ENCODE peak calls at places on chromosome 22, in eight cellular contexts. One of them, this sample, is unnamed.

GRCh38 chr22:39292561-39293074 is 26.8 kb downstream of the RPL3 start:
- DNase-seq in brain microvascular endothelial cell: peak; percentile 96
- DNase-seq in cardiac muscle cell: peak; percentile 99
- DNase-seq in spleen: peak; percentile 93
- DNase-seq in right lobe of liver: peak; percentile 96
- DNase-seq in fibroblast of pulmonary artery: peak; percentile 97
- DNase-seq in CD8-positive, alpha-beta T cell: no peak
- DNase-seq in stomach: peak; percentile 92
- DNase-seq in this sample: no peak

GRCh38 chr22:50118557-50119168 is 28.9 kb downstream of the MOV10L1 start:
- DNase-seq in brain microvascular endothelial cell: peak; percentile 99
- DNase-seq in cardiac muscle cell: peak; percentile 99
- DNase-seq in spleen: no peak
- DNase-seq in right lobe of liver: no peak
- DNase-seq in fibroblast of pulmonary artery: peak; percentile 100
- DNase-seq in CD8-positive, alpha-beta T cell: no peak
- DNase-seq in stomach: no peak
- DNase-seq in this sample: no peak

GRCh38 chr22:46514592-46515207 is 22.7 kb downstream of the CELSR1 start:
- DNase-seq in brain microvascular endothelial cell: peak; percentile 55
- DNase-seq in cardiac muscle cell: peak; percentile 42
- DNase-seq in spleen: no peak
- DNase-seq in right lobe of liver: no peak
- DNase-seq in fibroblast of pulmonary artery: peak; percentile 30
- DNase-seq in CD8-positive, alpha-beta T cell: no peak
- DNase-seq in stomach: no peak
- DNase-seq in this sample: no peak

GRCh38 chr22:47012589-47013365 is 250.3 kb downstream of the TBC1D22A start:
- DNase-seq in brain microvascular endothelial cell: peak; percentile 15
- DNase-seq in cardiac muscle cell: peak; percentile 16
- DNase-seq in spleen: no peak
- DNase-seq in right lobe of liver: no peak
- DNase-seq in fibroblast of pulmonary artery: no peak
- DNase-seq in CD8-positive, alpha-beta T cell: no peak
- DNase-seq in stomach: no peak
- DNase-seq in this sample: peak; percentile 42

GRCh38 chr22:46149493-46149997 is 781 bp upstream of the PPARA start:
- DNase-seq in brain microvascular endothelial cell: no peak
- DNase-seq in cardiac muscle cell: peak; percentile 39
- DNase-seq in spleen: peak; percentile 89
- DNase-seq in right lobe of liver: peak; percentile 97
- DNase-seq in fibroblast of pulmonary artery: peak; percentile 10
- DNase-seq in CD8-positive, alpha-beta T cell: no peak
- DNase-seq in stomach: peak; percentile 75
- DNase-seq in this sample: no peak

GRCh38 chr22:29071261-29072045 is 1.4 kb upstream of the KREMEN1 start:
- DNase-seq in brain microvascular endothelial cell: no peak
- DNase-seq in cardiac muscle cell: peak; percentile 36
- DNase-seq in spleen: peak; percentile 84
- DNase-seq in right lobe of liver: peak; percentile 67
- DNase-seq in fibroblast of pulmonary artery: no peak
- DNase-seq in CD8-positive, alpha-beta T cell: no peak
- DNase-seq in stomach: peak; percentile 65
- DNase-seq in this sample: no peak

GRCh38 chr22:16838073-16838472 is 12.9 kb upstream of the XKR3 start:
- DNase-seq in brain microvascular endothelial cell: no peak
- DNase-seq in cardiac muscle cell: no peak
- DNase-seq in spleen: no peak
- DNase-seq in right lobe of liver: no peak
- DNase-seq in fibroblast of pulmonary artery: no peak
- DNase-seq in CD8-positive, alpha-beta T cell: no peak
- DNase-seq in stomach: no peak
- DNase-seq in this sample: no peak

GRCh38 chr22:48382197-48382596 is 1445.5 kb downstream of the BRD1 start:
- DNase-seq in brain microvascular endothelial cell: no peak
- DNase-seq in cardiac muscle cell: no peak
- DNase-seq in spleen: peak; percentile 22
- DNase-seq in right lobe of liver: no peak
- DNase-seq in fibroblast of pulmonary artery: no peak
- DNase-seq in CD8-positive, alpha-beta T cell: no peak
- DNase-seq in stomach: peak; percentile 22
- DNase-seq in this sample: no peak

GRCh38 chr22:50687829-50688228 is 15.2 kb downstream of the SHANK3 start:
- DNase-seq in brain microvascular endothelial cell: no peak
- DNase-seq in cardiac muscle cell: no peak
- DNase-seq in spleen: peak; percentile 47
- DNase-seq in right lobe of liver: no peak
- DNase-seq in fibroblast of pulmonary artery: no peak
- DNase-seq in CD8-positive, alpha-beta T cell: no peak
- DNase-seq in stomach: peak; percentile 8
- DNase-seq in this sample: no peak

GRCh38 chr22:31093090-31093850 is 12.2 kb downstream of the SMTN start:
- DNase-seq in brain microvascular endothelial cell: no peak
- DNase-seq in cardiac muscle cell: no peak
- DNase-seq in spleen: no peak
- DNase-seq in right lobe of liver: no peak
- DNase-seq in fibroblast of pulmonary artery: no peak
- DNase-seq in CD8-positive, alpha-beta T cell: no peak
- DNase-seq in stomach: peak; percentile 77
- DNase-seq in this sample: no peak

GRCh38 chr22:31090217-31091085 is 9.3 kb downstream of the SMTN start:
- DNase-seq in brain microvascular endothelial cell: no peak
- DNase-seq in cardiac muscle cell: no peak
- DNase-seq in spleen: no peak
- DNase-seq in right lobe of liver: no peak
- DNase-seq in fibroblast of pulmonary artery: no peak
- DNase-seq in CD8-positive, alpha-beta T cell: no peak
- DNase-seq in stomach: no peak
- DNase-seq in this sample: no peak

GRCh38 chr22:31091106-31091975 is 10.2 kb downstream of the SMTN start:
- DNase-seq in brain microvascular endothelial cell: no peak
- DNase-seq in cardiac muscle cell: no peak
- DNase-seq in spleen: no peak
- DNase-seq in right lobe of liver: no peak
- DNase-seq in fibroblast of pulmonary artery: no peak
- DNase-seq in CD8-positive, alpha-beta T cell: no peak
- DNase-seq in stomach: no peak
- DNase-seq in this sample: no peak

GRCh38 chr22:31093956-31094622 is 13.0 kb downstream of the SMTN start:
- DNase-seq in brain microvascular endothelial cell: no peak
- DNase-seq in cardiac muscle cell: no peak
- DNase-seq in spleen: no peak
- DNase-seq in right lobe of liver: no peak
- DNase-seq in fibroblast of pulmonary artery: no peak
- DNase-seq in CD8-positive, alpha-beta T cell: no peak
- DNase-seq in stomach: peak; percentile 51
- DNase-seq in this sample: no peak

DNA sequence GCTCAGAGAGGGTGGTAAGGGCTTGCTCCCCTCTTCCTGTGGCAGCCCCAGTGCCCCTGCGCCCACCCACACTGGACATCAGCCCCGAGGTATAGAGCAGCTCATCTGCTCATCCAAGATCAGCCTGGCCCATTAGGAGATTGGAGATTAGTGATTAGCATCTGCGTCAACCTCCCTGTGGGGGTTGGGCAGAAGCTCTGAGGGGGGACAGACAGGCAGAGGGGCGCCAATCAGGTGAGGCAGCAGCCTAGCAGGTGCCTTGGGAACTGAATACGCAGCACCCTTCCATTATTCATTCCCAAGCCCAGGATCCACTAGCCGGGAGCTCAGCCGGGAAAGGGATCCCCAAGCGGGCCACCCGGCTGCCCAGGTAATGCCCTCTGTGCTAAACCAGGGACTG is 11.0 kb downstream of the SMTN start:
- DNase-seq in brain microvascular endothelial cell: no peak
- DNase-seq in cardiac muscle cell: no peak
- DNase-seq in spleen: no peak
- DNase-seq in right lobe of liver: no peak
- DNase-seq in fibroblast of pulmonary artery: no peak
- DNase-seq in CD8-positive, alpha-beta T cell: no peak
- DNase-seq in stomach: no peak
- DNase-seq in this sample: no peak
- H3K4me3 ChIP-seq in brain microvascular endothelial cell: no peak overlapping the region
- H3K4me3 ChIP-seq in cardiac muscle cell: no peak overlapping the region
- H3K4me3 ChIP-seq in spleen: no peak overlapping the region
- H3K4me3 ChIP-seq in right lobe of liver: no peak overlapping the region
- H3K4me3 ChIP-seq in fibroblast of pulmonary artery: no peak overlapping the region
- H3K4me3 ChIP-seq in CD8-positive, alpha-beta T cell: no peak overlapping the region
- H3K4me3 ChIP-seq in stomach: peak overlapping the region; percentile 45
- H3K4me3 ChIP-seq in this sample: no peak overlapping the region

GRCh38 chr22:36155702-36156101 is 4.9 kb downstream of the APOL3 start:
- DNase-seq in brain microvascular endothelial cell: no peak
- DNase-seq in cardiac muscle cell: peak; percentile 56
- DNase-seq in spleen: no peak
- DNase-seq in right lobe of liver: peak; percentile 84
- DNase-seq in fibroblast of pulmonary artery: peak; percentile 52
- DNase-seq in CD8-positive, alpha-beta T cell: no peak
- DNase-seq in stomach: peak; percentile 40
- DNase-seq in this sample: no peak

GRCh38 chr22:36153756-36154155 is 6.8 kb downstream of the APOL3 start:
- DNase-seq in brain microvascular endothelial cell: no peak
- DNase-seq in cardiac muscle cell: no peak
- DNase-seq in spleen: no peak
- DNase-seq in right lobe of liver: no peak
- DNase-seq in fibroblast of pulmonary artery: no peak
- DNase-seq in CD8-positive, alpha-beta T cell: no peak
- DNase-seq in stomach: no peak
- DNase-seq in this sample: no peak

GRCh38 chr22:36151006-36151595 is 9.5 kb downstream of the APOL3 start:
- DNase-seq in brain microvascular endothelial cell: no peak
- DNase-seq in cardiac muscle cell: peak; percentile 52
- DNase-seq in spleen: no peak
- DNase-seq in right lobe of liver: no peak
- DNase-seq in fibroblast of pulmonary artery: peak; percentile 46
- DNase-seq in CD8-positive, alpha-beta T cell: no peak
- DNase-seq in stomach: no peak
- DNase-seq in this sample: no peak

GRCh38 chr22:36149464-36149863 is 11.1 kb downstream of the APOL3 start:
- DNase-seq in brain microvascular endothelial cell: no peak
- DNase-seq in cardiac muscle cell: peak; percentile 33
- DNase-seq in spleen: no peak
- DNase-seq in right lobe of liver: no peak
- DNase-seq in fibroblast of pulmonary artery: peak; percentile 26
- DNase-seq in CD8-positive, alpha-beta T cell: no peak
- DNase-seq in stomach: no peak
- DNase-seq in this sample: no peak

GRCh38 chr22:36152088-36152487 is 8.5 kb downstream of the APOL3 start:
- DNase-seq in brain microvascular endothelial cell: no peak
- DNase-seq in cardiac muscle cell: no peak
- DNase-seq in spleen: no peak
- DNase-seq in right lobe of liver: no peak
- DNase-seq in fibroblast of pulmonary artery: no peak
- DNase-seq in CD8-positive, alpha-beta T cell: no peak
- DNase-seq in stomach: no peak
- DNase-seq in this sample: no peak
- H3K4me3 ChIP-seq in brain microvascular endothelial cell: no peak overlapping the region
- H3K4me3 ChIP-seq in cardiac muscle cell: no peak overlapping the region
- H3K4me3 ChIP-seq in spleen: no peak overlapping the region
- H3K4me3 ChIP-seq in right lobe of liver: no peak overlapping the region
- H3K4me3 ChIP-seq in fibroblast of pulmonary artery: no peak overlapping the region
- H3K4me3 ChIP-seq in CD8-positive, alpha-beta T cell: no peak overlapping the region
- H3K4me3 ChIP-seq in stomach: no peak overlapping the region
- H3K4me3 ChIP-seq in this sample: no peak overlapping the region

GRCh38 chr22:19761022-19761499 is 483 bp downstream of the TBX1 start:
- DNase-seq in brain microvascular endothelial cell: no peak
- DNase-seq in cardiac muscle cell: no peak
- DNase-seq in spleen: no peak
- DNase-seq in right lobe of liver: no peak
- DNase-seq in fibroblast of pulmonary artery: no peak
- DNase-seq in CD8-positive, alpha-beta T cell: no peak
- DNase-seq in stomach: no peak
- DNase-seq in this sample: no peak
- H3K4me3 ChIP-seq in brain microvascular endothelial cell: peak overlapping the region; percentile 17
- H3K4me3 ChIP-seq in cardiac muscle cell: no peak overlapping the region
- H3K4me3 ChIP-seq in spleen: no peak overlapping the region
- H3K4me3 ChIP-seq in right lobe of liver: no peak overlapping the region
- H3K4me3 ChIP-seq in fibroblast of pulmonary artery: no peak overlapping the region
- H3K4me3 ChIP-seq in CD8-positive, alpha-beta T cell: no peak overlapping the region
- H3K4me3 ChIP-seq in stomach: peak overlapping the region; percentile 12
- H3K4me3 ChIP-seq in this sample: no peak overlapping the region

GRCh38 chr22:43514476-43515157 is 102.8 kb downstream of the MPPED1 start:
- DNase-seq in brain microvascular endothelial cell: no peak
- DNase-seq in cardiac muscle cell: no peak
- DNase-seq in spleen: no peak
- DNase-seq in right lobe of liver: no peak
- DNase-seq in fibroblast of pulmonary artery: no peak
- DNase-seq in CD8-positive, alpha-beta T cell: no peak
- DNase-seq in stomach: no peak
- DNase-seq in this sample: no peak
- H3K4me3 ChIP-seq in brain microvascular endothelial cell: no peak overlapping the region
- H3K4me3 ChIP-seq in cardiac muscle cell: no peak overlapping the region
- H3K4me3 ChIP-seq in spleen: no peak overlapping the region
- H3K4me3 ChIP-seq in right lobe of liver: no peak overlapping the region
- H3K4me3 ChIP-seq in fibroblast of pulmonary artery: no peak overlapping the region
- H3K4me3 ChIP-seq in CD8-positive, alpha-beta T cell: no peak overlapping the region
- H3K4me3 ChIP-seq in stomach: no peak overlapping the region
- H3K4me3 ChIP-seq in this sample: no peak overlapping the region

This sample was measured in Jurkat, Clone E6-1.